ENCODE peak calls at places on chromosomes 12 and 14, in four cellular contexts. C is H9, D is fibroblast of lung, Q is SK-N-SH. T is an unnamed sample.

GRCh38 chr12:38998887-38999482 is 93.6 kb upstream of the CPNE8 start:
- DNase-seq in C (no peak), D (no peak), Q (peak), T (no peak)

GRCh38 chr14:71616013-71616412 is 316.2 kb upstream of the RGS6 start:
- DNase-seq in C (no peak), D (no peak), Q (no peak), T (no peak)

GRCh38 chr14:65438266-65438933 is 25.9 kb downstream of the FUT8 start:
- DNase-seq in C (no peak), D (no peak), Q (no peak), T (no peak)

GRCh38 chr14:34020014-34020413 is 69.1 kb upstream of the EGLN3 start:
- DNase-seq in C (no peak), D (no peak), Q (no peak), T (no peak)

GRCh38 chr14:94237983-94238382 is 55.1 kb downstream of the SERPINA10 start:
- DNase-seq in C (no peak), D (no peak), Q (no peak), T (no peak)

GRCh38 chr12:106675651-106676435 is 93.0 kb downstream of the RFX4 start:
- DNase-seq in C (no peak), D (no peak), Q (no peak), T (no peak)

GRCh38 chr12:64995831-64996230 is 125.3 kb downstream of the WIF1 start:
- DNase-seq in C (no peak), D (no peak), Q (no peak), T (no peak)

GRCh38 chr14:97267509-97267908 is 470.3 kb downstream of the VRK1 start:
- DNase-seq in C (no peak), D (no peak), Q (no peak), T (no peak)

GRCh38 chr12:90575995-90576394 is 379.0 kb downstream of the CCER1 start:
- DNase-seq in C (no peak), D (no peak), Q (no peak), T (no peak)

GRCh38 chr12:89364631-89365030 is 12.3 kb upstream of the DUSP6 start:
- DNase-seq in C (no peak), D (no peak), Q (no peak), T (no peak)

GRCh38 chr12:98970950-98971349 is 325.9 kb downstream of the APAF1 start:
- DNase-seq in C (no peak), D (no peak), Q (no peak), T (no peak)

GRCh38 chr12:124440031-124440626 is 127.3 kb downstream of the NCOR2 start:
- DNase-seq in C (no peak), D (no peak), Q (no peak), T (no peak)

GRCh38 chr12:109222062-109222461 is 87.0 kb downstream of the FOXN4 start:
- DNase-seq in C (no peak), D (no peak), Q (no peak), T (no peak)

GRCh38 chr14:103709814-103710213 is 5.4 kb downstream of the XRCC3 start:
- DNase-seq in C (no peak), D (no peak), Q (no peak), T (no peak)

GRCh38 chr12:127592278-127592677 is 674.7 kb upstream of the TMEM132C start:
- DNase-seq in C (no peak), D (no peak), Q (no peak), T (no peak)

GRCh38 chr12:95815635-95816212 is 25.2 kb upstream of the NTN4 start:
- DNase-seq in C (no peak), D (peak), Q (peak), T (no peak)

GRCh38 chr12:41919025-41919424 is 225.6 kb downstream of the GXYLT1 start:
- DNase-seq in C (no peak), D (no peak), Q (no peak), T (no peak)

GRCh38 chr14:89386214-89386886 is 30.7 kb downstream of the FOXN3 start:
- DNase-seq in C (peak), D (peak), Q (no peak), T (no peak)

GRCh38 chr12:85392508-85392907 is 112.5 kb downstream of the ALX1 start:
- DNase-seq in C (no peak), D (no peak), Q (peak), T (no peak)

GRCh38 chr12:124680863-124681778 is 113.7 kb upstream of the NCOR2 start:
- DNase-seq in C (peak), D (peak), Q (peak), T (peak)

GRCh38 chr12:1855241-1855640 is 34.9 kb downstream of the LRTM2 start:
- DNase-seq in C (peak), D (peak), Q (no peak), T (no peak)

GRCh38 chr12:125794401-125794800 is 729.2 kb downstream of the AACS start:
- DNase-seq in C (no peak), D (no peak), Q (no peak), T (no peak)

GRCh38 chr12:122067548-122067947 is 11.0 kb upstream of the MLXIP start:
- DNase-seq in C (no peak), D (no peak), Q (no peak), T (no peak)

GRCh38 chr14:53147208-53147607 is 5.9 kb downstream of the DDHD1 start:
- DNase-seq in C (no peak), D (no peak), Q (no peak), T (no peak)

GRCh38 chr14:105883066-105884005 is 357.0 kb downstream of the TMEM121 start:
- DNase-seq in C (no peak), D (no peak), Q (no peak), T (peak)
- H3K9ac ChIP-seq in C (no peak), D (no peak), Q (no peak), T (no peak)

DNA sequence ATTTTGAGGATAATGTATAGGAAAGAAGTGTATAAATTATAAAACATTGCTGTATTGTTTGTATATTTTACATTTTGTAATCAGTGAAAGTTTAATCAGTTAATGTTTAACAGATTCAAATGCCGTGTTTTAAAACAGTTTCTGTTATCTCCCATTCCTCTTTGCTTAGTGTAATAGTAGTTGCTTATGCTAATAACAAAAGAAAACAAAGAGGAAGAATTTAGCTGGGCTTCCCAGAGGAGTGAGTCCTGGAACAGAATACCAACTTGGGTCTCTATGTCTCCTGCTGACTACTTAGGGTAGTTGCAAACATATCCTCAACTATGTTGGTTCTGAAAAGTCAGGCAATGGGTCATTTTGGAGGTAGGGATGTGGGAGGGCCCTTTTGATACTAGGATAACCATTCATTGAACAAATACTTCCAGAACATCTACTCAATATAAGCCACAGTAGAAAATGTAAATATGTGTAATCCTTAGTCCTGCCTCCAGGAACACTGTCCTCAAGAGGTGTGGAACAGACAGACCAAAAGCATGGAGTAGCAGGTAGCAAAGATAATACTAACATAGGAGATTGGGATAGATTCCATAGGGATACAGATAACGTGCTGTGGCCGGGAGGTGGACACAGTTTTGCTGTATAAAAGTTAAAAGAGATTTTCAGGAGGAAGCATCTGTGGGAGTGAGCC is 36.1 kb upstream of the EVL start:
- DNase-seq in C (no peak), D (no peak), Q (no peak), T (no peak)
- TF ChIP-seq CTCF in C (no peak), D (no peak), Q (peak), T (no peak)

DNA sequence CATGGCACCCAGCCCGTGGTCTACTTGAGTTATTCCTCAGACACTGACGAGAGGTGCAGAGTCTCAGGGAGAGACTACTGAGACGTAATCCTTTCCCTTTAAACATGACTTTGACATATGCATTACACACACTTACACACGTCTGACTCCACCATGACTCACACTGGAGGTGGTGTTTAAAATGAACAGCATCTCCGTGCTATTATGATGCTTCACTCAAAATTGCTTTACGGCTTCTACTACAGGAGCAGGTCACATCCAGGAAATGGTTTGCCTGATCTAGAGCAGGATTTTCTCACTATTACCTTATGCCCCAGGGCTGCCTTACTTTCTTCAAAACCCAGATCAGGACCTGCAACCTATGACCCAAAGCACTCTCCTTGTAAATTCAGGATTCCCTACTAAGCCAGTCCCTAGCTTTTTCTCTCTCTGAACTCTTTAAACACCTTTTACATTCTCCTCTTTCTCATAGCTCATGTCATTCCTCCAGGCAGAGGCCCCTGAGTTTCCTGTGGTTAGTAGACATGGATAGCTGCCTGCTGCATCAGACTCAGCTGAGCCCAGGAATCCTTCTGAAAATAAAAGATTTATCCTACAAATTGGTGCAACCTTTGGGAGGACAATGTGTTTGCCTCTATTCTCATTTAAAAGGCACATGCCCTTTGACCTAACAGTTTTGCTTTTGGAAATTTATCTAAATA is 31.2 kb downstream of the TMCC3 start:
- DNase-seq in C (no peak), D (peak), Q (no peak), T (no peak)
- H3K9ac ChIP-seq in C (no peak), D (no peak), Q (peak), T (no peak)

GRCh38 chr12:105083551-105084105 is 630 bp downstream of the ALDH1L2 start:
- DNase-seq in C (peak), D (peak), Q (peak), T (peak)
- TF ChIP-seq CTCF in C (no peak), D (no peak), Q (no peak), T (no peak)

GRCh38 chr14:100709252-100709955 is 17.3 kb upstream of the DLK1 start:
- DNase-seq in C (no peak), D (peak), Q (no peak), T (no peak)
- H3K9ac ChIP-seq in C (no peak), D (no peak), Q (no peak), T (no peak)

GRCh38 chr12:25401547-25402345 is 151.0 kb upstream of the KRAS start:
- DNase-seq in C (no peak), D (no peak), Q (no peak), T (no peak)

DNA sequence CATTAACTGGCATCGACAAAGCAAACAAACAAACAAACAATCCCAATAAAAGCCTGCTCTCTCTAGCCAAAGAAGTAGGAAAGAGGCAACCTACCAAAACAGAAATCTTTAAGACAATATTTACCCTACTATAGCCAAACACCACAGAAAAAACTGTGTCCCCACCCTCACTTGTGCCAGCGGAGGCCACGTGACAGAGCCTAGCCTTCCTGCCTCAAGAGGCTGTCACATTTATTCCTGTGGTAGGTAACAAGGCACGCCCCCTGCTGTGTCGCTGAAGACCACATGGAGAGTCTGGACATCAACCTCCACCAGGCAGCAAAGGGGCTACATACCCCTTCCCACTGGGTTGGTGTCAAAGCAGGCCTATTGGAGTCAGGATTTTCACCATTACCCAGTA is 148.1 kb downstream of the LMNTD1 start:
- DNase-seq in C (no peak), D (no peak), Q (no peak), T (no peak)
- TF ChIP-seq CTCF in C (no peak), D (no peak), Q (no peak), T (no peak)

GRCh38 chr12:118310320-118310719 is 62.4 kb downstream of the TAOK3 start:
- DNase-seq in C (no peak), D (no peak), Q (no peak), T (no peak)

GRCh38 chr12:118302053-118302452 is 70.7 kb downstream of the TAOK3 start:
- DNase-seq in C (no peak), D (no peak), Q (no peak), T (no peak)

GRCh38 chr12:118304093-118304492 is 68.6 kb downstream of the TAOK3 start:
- DNase-seq in C (no peak), D (no peak), Q (no peak), T (no peak)

GRCh38 chr12:118311666-118312065 is 61.0 kb downstream of the TAOK3 start:
- DNase-seq in C (no peak), D (no peak), Q (no peak), T (no peak)

GRCh38 chr12:118307069-118307954 is 65.4 kb downstream of the TAOK3 start:
- DNase-seq in C (no peak), D (peak), Q (no peak), T (no peak)
- H3K9ac ChIP-seq in C (no peak), D (peak), Q (peak), T (no peak)

GRCh38 chr12:29024117-29024516 is 125.0 kb upstream of the FAR2 start:
- DNase-seq in C (no peak), D (no peak), Q (peak), T (no peak)
- TF ChIP-seq CTCF in C (peak), D (no peak), Q (peak), T (no peak)

GRCh38 chr12:132354211-132354981 is 25.0 kb upstream of the GALNT9 start:
- DNase-seq in C (no peak), D (no peak), Q (no peak), T (peak)
- H3K9ac ChIP-seq in C (no peak), D (no peak), Q (no peak), T (no peak)

GRCh38 chr14:100709956-100710284 is 16.8 kb upstream of the DLK1 start:
- DNase-seq in C (no peak), D (no peak), Q (no peak), T (no peak)
- TF ChIP-seq CTCF in C (no peak), D (no peak), Q (no peak), T (no peak)